ENCODE peak calls at places on chromosomes 11 and 22, in six cellular contexts. B is psoas muscle; W is CD8-positive, alpha-beta memory T cell; V is right lobe of liver; R is left ventricle myocardium inferior; K is BE2C. Y is an unnamed sample.

GRCh38 chr11:17793642-17794170 is 59.1 kb downstream of the KCNC1 start:
- DNase-seq in B (no peak), W (no peak), V (no peak), R (no peak), K (no peak), Y (no peak)

GRCh38 chr22:29762263-29762662 is 4.5 kb downstream of the ZMAT5 start:
- DNase-seq in B (no peak), W (no peak), V (no peak), R (no peak), K (no peak), Y (no peak)

GRCh38 chr11:134014502-134014901 is 54.4 kb upstream of the JAM3 start:
- DNase-seq in B (no peak), W (no peak), V (no peak), R (no peak), K (peak), Y (no peak)

GRCh38 chr22:39227542-39228272 is 17.1 kb downstream of the PDGFB start:
- DNase-seq in B (no peak), W (no peak), V (no peak), R (no peak), K (no peak), Y (no peak)

GRCh38 chr11:60748225-60748624 is 8.4 kb upstream of the MS4A15 start:
- DNase-seq in B (no peak), W (no peak), V (no peak), R (no peak), K (no peak), Y (no peak)

GRCh38 chr11:134751161-134751560 is 339.1 kb upstream of the B3GAT1 start:
- DNase-seq in B (no peak), W (no peak), V (no peak), R (no peak), K (no peak), Y (no peak)

GRCh38 chr22:32564170-32565001 is 89.8 kb downstream of the FBXO7 start:
- DNase-seq in B (peak), W (no peak), V (no peak), R (no peak), K (no peak), Y (no peak)

GRCh38 chr11:128506384-128506783 is 81.0 kb downstream of the ETS1 start:
- DNase-seq in B (no peak), W (no peak), V (no peak), R (no peak), K (no peak), Y (no peak)

GRCh38 chr11:78031629-78032028 is 8.6 kb upstream of the KCTD14 start:
- DNase-seq in B (no peak), W (no peak), V (no peak), R (no peak), K (peak), Y (no peak)

GRCh38 chr11:75376175-75376574 is 23.1 kb upstream of the RPS3 start:
- DNase-seq in B (no peak), W (no peak), V (no peak), R (no peak), K (no peak), Y (no peak)

DNA sequence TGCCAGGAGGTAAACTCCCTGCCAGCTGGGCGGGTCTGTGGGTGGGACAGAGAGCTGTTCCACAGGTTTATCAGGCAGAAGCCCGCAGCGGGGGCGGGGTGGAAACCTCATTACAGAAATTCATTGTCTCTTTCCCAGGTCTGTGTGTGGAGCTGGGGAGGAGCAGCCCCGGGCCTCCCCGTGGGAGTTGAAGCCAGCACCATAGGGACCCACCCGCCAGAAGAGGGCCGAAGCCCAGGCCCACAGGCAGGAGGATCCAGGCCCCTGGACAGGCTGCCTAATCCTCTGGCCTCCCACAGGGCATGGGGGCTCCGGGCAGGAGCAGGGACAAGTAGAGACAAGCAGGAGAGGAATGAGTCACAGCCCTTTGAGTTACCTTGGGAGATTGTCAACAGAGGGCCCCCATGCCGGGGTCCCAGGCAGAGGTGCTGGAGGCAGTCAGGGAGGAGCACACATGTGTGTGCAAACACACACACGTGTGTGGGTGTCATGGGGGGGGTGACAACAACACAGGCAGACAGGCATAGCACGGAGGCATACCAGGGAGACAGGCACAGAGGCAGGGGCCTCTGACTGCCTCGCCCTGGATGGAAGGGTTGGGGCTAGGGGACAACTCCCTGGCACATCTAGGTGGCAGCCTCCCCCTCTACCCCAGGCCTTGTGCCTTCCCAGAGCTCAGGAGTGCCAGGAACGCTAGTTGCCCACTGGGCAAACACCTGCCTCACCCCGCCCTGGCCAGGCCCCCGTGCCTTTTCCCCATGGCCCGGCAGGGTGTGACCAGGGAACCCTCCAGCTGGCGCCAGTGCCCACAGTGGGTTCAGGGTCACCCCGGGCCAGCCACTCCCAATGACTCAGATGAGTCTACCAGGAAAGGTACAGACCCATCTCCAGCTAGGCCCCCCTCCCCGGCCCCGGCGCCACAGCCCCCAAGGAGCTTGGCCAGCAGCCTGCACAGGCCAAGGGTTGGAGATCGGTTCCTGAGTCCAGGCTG is 1.3 kb downstream of the CDC42BPG start:
- DNase-seq in B (no peak), W (no peak), V (no peak), R (no peak), K (no peak), Y (no peak)
- H3K4me3 ChIP-seq in B (no peak), W (peak), V (no peak), R (no peak), K (no peak), Y (no peak)

DNA sequence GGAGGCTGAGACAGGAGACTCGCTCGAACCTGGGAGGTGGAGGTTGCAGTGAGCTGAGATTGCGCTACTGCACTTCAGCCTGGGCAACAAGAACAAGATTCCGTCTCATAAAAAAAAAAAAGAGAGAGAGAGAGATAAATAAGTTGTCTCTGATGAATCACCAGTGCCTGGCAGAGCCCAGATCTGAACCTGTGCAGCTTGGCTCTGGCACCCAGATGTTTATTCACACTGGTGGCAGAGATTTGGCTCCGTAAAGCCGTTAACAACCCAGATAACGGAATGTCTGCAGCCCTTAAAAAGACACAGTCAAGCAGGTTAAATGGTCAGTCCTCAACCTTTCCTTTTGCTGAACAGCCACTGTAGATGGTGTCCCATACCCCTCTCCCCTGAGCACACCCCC is 33.5 kb upstream of the RTL6 start:
- DNase-seq in B (no peak), W (no peak), V (no peak), R (no peak), K (no peak), Y (no peak)
- H3K4me3 ChIP-seq in B (no peak), W (no peak), V (no peak), R (no peak), K (no peak), Y (no peak)

DNA sequence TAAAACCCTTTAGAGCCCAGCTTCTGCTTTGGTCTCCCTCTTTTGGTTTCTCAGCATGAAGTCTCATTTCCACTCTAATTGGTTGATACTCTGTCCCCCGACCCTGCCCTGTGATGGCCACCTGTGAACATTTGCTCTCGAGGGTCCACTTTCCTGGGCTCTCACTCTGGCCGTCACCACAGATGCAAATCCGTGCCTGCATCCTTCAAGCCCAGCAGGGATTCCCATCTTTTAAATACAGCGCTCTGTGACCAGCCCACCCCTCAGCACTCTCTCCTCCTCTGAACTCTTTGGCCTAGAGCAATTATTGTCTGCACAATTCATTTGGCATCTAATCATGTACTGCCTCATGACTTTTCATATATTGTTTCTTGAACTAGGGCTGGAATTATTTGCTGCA is 26.0 kb downstream of the PKNOX2 start:
- DNase-seq in B (no peak), W (no peak), V (no peak), R (no peak), K (no peak), Y (no peak)
- H3K4me3 ChIP-seq in B (no peak), W (no peak), V (no peak), R (no peak), K (no peak), Y (no peak)

DNA sequence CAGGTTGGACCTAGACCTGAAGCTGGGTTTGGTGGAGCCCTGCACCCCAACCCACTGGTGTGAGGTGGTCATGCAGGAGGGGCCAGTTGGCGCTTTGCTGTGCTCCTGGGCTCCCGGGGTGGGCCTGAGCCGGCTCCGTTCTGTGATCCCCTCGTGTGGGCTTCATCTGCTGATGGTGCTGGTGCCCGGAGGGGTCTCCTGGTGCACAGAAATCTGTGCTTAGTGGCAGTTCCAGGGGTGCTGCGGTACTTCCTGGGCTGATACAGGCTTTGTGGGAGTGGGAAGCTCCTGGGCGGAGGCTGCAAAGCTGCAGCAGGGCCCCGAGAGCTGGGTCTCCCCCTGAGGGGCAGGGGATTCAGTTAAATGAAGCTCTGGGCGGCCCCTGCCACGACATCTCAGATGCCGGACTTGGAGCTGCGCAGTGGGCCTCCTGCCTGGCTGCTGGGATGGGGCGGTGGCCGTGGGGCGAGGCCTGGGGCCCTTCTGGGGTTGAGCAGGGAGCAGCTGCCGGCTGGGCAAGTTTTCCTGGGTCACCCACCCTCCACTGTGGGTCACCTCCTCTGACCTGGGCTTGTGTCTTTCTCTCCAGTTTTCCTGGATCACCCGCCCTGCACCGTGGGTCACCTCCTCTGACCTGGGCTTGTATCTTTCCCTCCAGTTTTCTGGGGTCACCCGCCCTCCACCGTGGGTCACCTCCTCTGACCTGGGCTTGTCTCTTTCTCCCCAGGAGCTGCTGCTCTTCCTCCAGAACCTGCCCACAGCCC is 410.5 kb downstream of the TBC1D22A start:
- DNase-seq in B (peak), W (no peak), V (peak), R (no peak), K (no peak), Y (no peak)
- H3K4me3 ChIP-seq in B (no peak), W (no peak), V (no peak), R (no peak), K (no peak), Y (no peak)

GRCh38 chr22:19889951-19890350 is 35.3 kb upstream of the GNB1L start:
- DNase-seq in B (peak), W (no peak), V (no peak), R (no peak), K (no peak), Y (no peak)
- H3K4me3 ChIP-seq in B (no peak), W (no peak), V (no peak), R (no peak), K (no peak), Y (no peak)